ENCODE peak calls at places on chromosomes 11 and 22, in five cellular contexts. D, T, Z, M and U are unnamed samples. For H3K4me1, the result is how much of the 10 kb centered on the place peaks cover.

GRCh38 chr11:100872951-100873350 is 185.9 kb downstream of the ARHGAP42 start:
- DNase-seq in T (no peak), M (no peak), Z (peak), D (no peak), U (no peak)

GRCh38 chr11:109421981-109422590 is at the start of gene C11orf87:
- DNase-seq in Z (peak), T (no peak), D (peak), M (no peak), U (no peak)

GRCh38 chr11:120880791-120881190 is 143.1 kb upstream of the TBCEL start:
- DNase-seq in M (no peak), D (no peak), T (no peak), Z (no peak), U (no peak)

GRCh38 chr11:113730887-113731726 is 25.0 kb upstream of the TMPRSS5 start:
- DNase-seq in D (no peak), Z (peak), M (peak), T (no peak), U (no peak)

GRCh38 chr11:3434976-3435375 is 56.0 kb upstream of the ZNF195 start:
- DNase-seq in D (no peak), T (no peak), M (no peak), Z (no peak), U (no peak)

GRCh38 chr22:37549704-37550059 is 10.6 kb upstream of the CDC42EP1 start:
- DNase-seq in Z (peak), D (peak), T (peak), M (no peak), U (no peak)

GRCh38 chr11:8070417-8071101 is 10.5 kb upstream of the TUB start:
- DNase-seq in T (no peak), D (no peak), M (no peak), Z (peak), U (peak)

GRCh38 chr22:23520875-23521441 is 59.1 kb downstream of the IGLL1 start:
- DNase-seq in M (peak), D (peak), Z (peak), T (peak), U (no peak)

GRCh38 chr11:104609297-104609696 is 289.0 kb downstream of the CASP12 start:
- DNase-seq in Z (peak), M (peak), D (peak), T (no peak), U (peak)

GRCh38 chr11:18106688-18107087 is 806 bp upstream of the SAAL1 start:
- DNase-seq in M (no peak), T (no peak), D (no peak), Z (no peak), U (no peak)

GRCh38 chr11:103397369-103397768 is 288.1 kb downstream of the DYNC2H1 start:
- DNase-seq in Z (no peak), T (no peak), M (no peak), D (no peak), U (no peak)

GRCh38 chr11:59815754-59816153 is 5.2 kb upstream of the MRPL16 start:
- DNase-seq in M (no peak), D (no peak), Z (no peak), T (no peak), U (no peak)

GRCh38 chr11:133966924-133967598 is 10.3 kb upstream of the IGSF9B start:
- DNase-seq in D (peak), M (peak), Z (peak), T (no peak), U (peak)

GRCh38 chr11:130846606-130847005 is 69.7 kb downstream of the SNX19 start:
- DNase-seq in D (no peak), Z (no peak), M (no peak), T (no peak), U (no peak)

GRCh38 chr11:14423633-14424032 is 64.7 kb upstream of the RRAS2 start:
- DNase-seq in M (no peak), D (no peak), T (no peak), Z (peak), U (no peak)

GRCh38 chr22:20762233-20762796 is 11.6 kb upstream of the SERPIND1 start:
- DNase-seq in T (no peak), M (no peak), Z (no peak), D (no peak), U (no peak)

GRCh38 chr11:68349461-68350249 is 37.3 kb downstream of the LRP5 start:
- DNase-seq in D (no peak), M (no peak), T (no peak), Z (no peak), U (no peak)

GRCh38 chr11:86478348-86478747 is 103.7 kb downstream of the CCDC81 start:
- DNase-seq in Z (no peak), T (no peak), M (no peak), D (no peak), U (no peak)

GRCh38 chr11:86484164-86484794 is 109.6 kb downstream of the CCDC81 start:
- DNase-seq in M (peak), Z (peak), D (peak), T (no peak), U (no peak)

GRCh38 chr11:86483591-86484163 is 109.0 kb downstream of the CCDC81 start:
- DNase-seq in T (no peak), D (no peak), Z (no peak), M (no peak), U (no peak)

GRCh38 chr11:86482684-86483083 is 108.0 kb downstream of the CCDC81 start:
- DNase-seq in M (no peak), D (no peak), Z (no peak), T (no peak), U (no peak)

GRCh38 chr11:86481399-86481798 is 106.7 kb downstream of the CCDC81 start:
- DNase-seq in T (no peak), M (no peak), Z (no peak), D (no peak), U (no peak)
- H3K4me1 ChIP-seq in T (under half), M (half or more), Z (under half), D (under half), U (under half)

GRCh38 chr22:49838771-49839717 is 11.4 kb upstream of the BRD1 start:
- DNase-seq in M (no peak), Z (no peak), D (no peak), T (no peak), U (peak)
- H3K4me3 ChIP-seq in M (no peak), Z (no peak), D (no peak), T (no peak), U (peak)

GRCh38 chr11:27291954-27292641 is 70.9 kb downstream of the CCDC34 start:
- DNase-seq in M (no peak), Z (no peak), D (peak), T (no peak), U (no peak)

GRCh38 chr11:27294654-27295053 is 68.4 kb downstream of the CCDC34 start:
- DNase-seq in M (no peak), T (no peak), Z (no peak), D (no peak), U (no peak)

GRCh38 chr11:27292642-27293020 is 70.4 kb downstream of the CCDC34 start:
- DNase-seq in Z (no peak), M (no peak), T (no peak), D (no peak), U (no peak)

GRCh38 chr11:27295928-27296327 is 67.1 kb downstream of the CCDC34 start:
- DNase-seq in T (no peak), D (no peak), M (no peak), Z (no peak), U (no peak)

DNA sequence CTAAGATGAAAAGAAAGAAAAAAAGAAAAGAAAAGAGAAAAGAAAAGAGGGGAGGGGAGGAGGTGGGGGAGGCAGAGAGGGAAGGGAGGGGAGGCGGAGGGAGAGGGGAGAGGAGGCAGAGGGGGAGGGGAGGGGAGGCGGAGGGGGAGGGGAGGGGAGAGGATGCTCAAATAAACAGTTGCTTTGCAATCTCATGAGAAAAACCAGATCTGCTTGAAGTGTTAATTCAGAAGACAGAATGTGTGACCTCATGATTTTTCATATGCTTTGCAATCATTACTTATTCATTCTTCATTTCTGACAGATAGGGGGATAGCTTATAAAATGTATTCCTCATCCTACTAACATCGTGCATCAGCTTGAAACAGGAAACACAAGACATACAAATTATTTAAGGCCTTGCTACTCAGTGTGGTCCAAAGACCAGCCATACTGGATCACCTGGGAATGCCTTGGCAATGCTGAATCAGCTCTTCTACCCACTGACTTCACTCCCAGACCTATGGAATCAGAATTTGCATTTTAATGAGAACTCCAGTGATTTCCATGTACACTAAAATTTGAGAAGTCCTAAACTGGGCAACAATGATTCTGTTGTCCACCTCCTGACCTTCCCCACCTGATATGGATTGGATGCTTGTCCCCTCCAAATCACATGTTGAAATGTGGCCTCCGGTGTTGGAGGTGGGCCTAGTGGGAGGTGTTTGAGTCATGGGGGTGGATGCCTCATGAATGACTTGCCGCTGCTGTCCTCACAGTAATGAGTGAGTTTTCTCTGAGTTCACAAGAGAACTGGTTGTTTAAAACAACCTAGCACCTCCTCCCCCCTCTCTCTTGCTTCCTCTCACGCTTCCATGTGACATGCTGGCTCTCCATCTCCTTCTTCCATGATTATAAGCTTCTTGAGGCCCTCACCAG is 69.3 kb downstream of the CCDC34 start:
- DNase-seq in Z (peak), T (no peak), D (no peak), M (no peak), U (no peak)
- H3K27ac ChIP-seq in Z (no peak), T (no peak), D (no peak), M (no peak), U (no peak)

DNA sequence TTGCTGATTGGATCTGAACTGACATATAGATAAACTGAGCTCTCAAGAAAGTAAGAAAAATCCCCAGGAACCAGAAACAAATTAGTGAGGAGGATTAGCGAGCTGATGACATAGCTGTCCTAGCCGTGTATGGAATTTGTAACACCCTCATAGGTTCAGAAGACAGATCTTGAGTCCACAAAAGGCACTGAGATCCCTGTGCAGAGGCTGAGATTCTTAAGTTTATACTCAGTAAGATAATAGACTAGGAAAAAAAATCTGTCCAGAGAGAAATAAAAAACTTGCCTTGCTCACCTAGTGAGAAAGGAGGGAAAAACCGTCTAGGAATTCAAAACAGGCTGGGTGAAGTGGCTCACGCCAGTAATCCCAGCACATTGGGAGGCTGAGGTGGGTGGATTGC is 4.6 kb downstream of the NUMA1 start:
- DNase-seq in D (no peak), Z (no peak), T (no peak), M (no peak), U (no peak)
- H3K4me1 ChIP-seq in D (under half), Z (under half), T (under half), M (under half), U (under half)

GRCh38 chr22:50267591-50268390 is 2.4 kb downstream of the MAPK11 start:
- DNase-seq in Z (peak), T (peak), M (peak), D (peak), U (no peak)
- H3K4me3 ChIP-seq in Z (no peak), T (peak), M (no peak), D (no peak), U (no peak)

GRCh38 chr22:31284756-31285155 is 7.5 kb downstream of the PIK3IP1 start:
- DNase-seq in Z (no peak), T (no peak), D (no peak), M (no peak), U (no peak)
- H3K27ac ChIP-seq in Z (peak), T (peak), D (peak), M (no peak), U (peak)

DNA sequence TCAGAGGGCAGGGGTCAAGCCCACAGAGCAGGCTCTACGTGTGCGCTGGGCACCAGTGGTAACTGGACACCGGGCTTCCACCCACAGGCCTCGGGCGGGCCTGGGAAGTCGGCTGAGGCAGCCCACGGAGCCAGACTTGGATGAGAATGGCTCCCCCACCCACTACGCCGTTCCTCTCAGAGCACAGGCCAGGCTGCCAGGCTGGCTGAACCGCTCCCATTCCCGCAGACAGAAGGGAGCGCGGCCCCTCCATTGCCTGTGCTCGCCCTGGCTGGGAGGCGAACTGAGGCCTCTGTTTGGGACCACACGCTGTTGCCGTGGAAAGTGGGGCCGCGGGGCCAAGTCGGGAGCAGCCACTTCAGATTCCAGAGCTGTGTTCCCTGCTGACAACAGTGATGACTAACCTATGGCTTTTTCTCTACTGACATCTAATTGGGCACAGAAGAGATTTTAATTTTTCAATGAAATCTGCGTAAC is 63.9 kb downstream of the MYH9 start:
- DNase-seq in M (peak), D (no peak), T (no peak), Z (peak), U (no peak)
- H3K4me1 ChIP-seq in M (half or more), D (under half), T (under half), Z (under half), U (under half)

DNA sequence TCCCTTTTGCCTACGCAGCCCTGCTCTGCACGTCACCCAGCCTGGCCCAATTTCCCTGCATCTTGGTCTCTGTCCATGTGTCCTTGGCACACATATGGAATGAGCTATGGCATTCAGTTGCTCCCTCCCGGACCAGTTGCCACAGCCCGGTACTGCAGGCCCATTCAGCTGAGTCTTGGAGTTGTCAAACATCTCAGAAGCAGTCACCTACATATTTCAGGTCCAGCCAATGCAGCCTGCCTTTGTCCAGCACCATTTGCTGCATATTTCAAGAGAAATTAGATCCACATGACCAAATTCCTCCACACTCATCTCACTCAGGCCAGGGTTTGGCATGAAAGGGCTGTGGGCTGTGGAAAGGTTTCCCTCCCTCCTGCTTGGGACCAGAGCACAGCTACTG is 76.8 kb downstream of the MN1 start:
- DNase-seq in D (no peak), T (no peak), M (no peak), Z (no peak), U (no peak)
- H3K4me3 ChIP-seq in D (no peak), T (no peak), M (no peak), Z (no peak), U (no peak)

DNA sequence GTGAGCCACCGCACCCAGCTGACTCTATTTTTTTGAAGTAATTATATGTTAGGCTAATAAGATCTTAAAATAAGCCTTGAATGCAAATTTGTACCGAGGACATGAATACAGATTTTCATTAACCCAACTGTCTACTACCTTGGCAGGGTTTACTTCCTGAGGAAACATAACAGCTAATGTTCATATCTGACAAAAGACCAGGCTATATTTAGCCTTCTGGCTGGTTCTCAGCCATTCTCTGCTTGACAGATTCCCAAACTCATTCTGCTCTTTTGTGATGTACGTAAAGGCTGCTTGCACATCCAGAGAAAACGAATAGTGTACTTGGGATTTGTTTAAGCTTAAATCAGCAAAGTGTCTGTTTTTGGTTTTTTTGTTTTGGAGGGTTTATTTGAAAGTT is 21.6 kb upstream of the CRTAM start:
- DNase-seq in Z (peak), D (no peak), T (no peak), M (peak), U (no peak)
- H3K27ac ChIP-seq in Z (no peak), D (peak), T (peak), M (peak), U (no peak)